ENCODE peak calls at places on chromosomes 5 and 9, in ten cellular contexts. One of them, this sample, is unnamed.

GRCh38 chr5:142568271-142568995 is 117.5 kb downstream of the FGF1 start:
- DNase-seq in NCI-H2029: no peak
- DNase-seq in lower lobe of right lung: no peak
- DNase-seq in stimulated activated CD8-positive, alpha-beta memory T cell treated with anti-CD3 and anti-CD28 coated beads, Interleukin-7, amount 100 ng/mL, for 1 hour: no peak
- DNase-seq in GM12865: no peak
- DNase-seq in NCI-H345: no peak
- DNase-seq in NCI-H1105: no peak
- DNase-seq in AG08395: peak
- DNase-seq in AG09319: no peak
- DNase-seq in coronary artery: peak
- DNase-seq in this sample: no peak

GRCh38 chr5:79225026-79225425 is 10.9 kb upstream of the JMY start:
- DNase-seq in NCI-H2029: no peak
- DNase-seq in lower lobe of right lung: no peak
- DNase-seq in stimulated activated CD8-positive, alpha-beta memory T cell treated with anti-CD3 and anti-CD28 coated beads, Interleukin-7, amount 100 ng/mL, for 1 hour: no peak
- DNase-seq in GM12865: peak
- DNase-seq in NCI-H345: no peak
- DNase-seq in NCI-H1105: no peak
- DNase-seq in AG08395: peak
- DNase-seq in AG09319: no peak
- DNase-seq in coronary artery: no peak
- DNase-seq in this sample: no peak

GRCh38 chr5:102762828-102763227 is 7.7 kb downstream of the PAM start:
- DNase-seq in NCI-H2029: no peak
- DNase-seq in lower lobe of right lung: no peak
- DNase-seq in stimulated activated CD8-positive, alpha-beta memory T cell treated with anti-CD3 and anti-CD28 coated beads, Interleukin-7, amount 100 ng/mL, for 1 hour: no peak
- DNase-seq in GM12865: no peak
- DNase-seq in NCI-H345: peak
- DNase-seq in NCI-H1105: no peak
- DNase-seq in AG08395: no peak
- DNase-seq in AG09319: no peak
- DNase-seq in coronary artery: no peak
- DNase-seq in this sample: no peak

GRCh38 chr9:123488683-123489321 is 132.8 kb downstream of the CRB2 start:
- DNase-seq in NCI-H2029: no peak
- DNase-seq in lower lobe of right lung: no peak
- DNase-seq in stimulated activated CD8-positive, alpha-beta memory T cell treated with anti-CD3 and anti-CD28 coated beads, Interleukin-7, amount 100 ng/mL, for 1 hour: no peak
- DNase-seq in GM12865: no peak
- DNase-seq in NCI-H345: no peak
- DNase-seq in NCI-H1105: no peak
- DNase-seq in AG08395: no peak
- DNase-seq in AG09319: no peak
- DNase-seq in coronary artery: no peak
- DNase-seq in this sample: no peak

GRCh38 chr9:80078826-80079225 is 507.1 kb downstream of the TLE4 start:
- DNase-seq in NCI-H2029: no peak
- DNase-seq in lower lobe of right lung: no peak
- DNase-seq in stimulated activated CD8-positive, alpha-beta memory T cell treated with anti-CD3 and anti-CD28 coated beads, Interleukin-7, amount 100 ng/mL, for 1 hour: no peak
- DNase-seq in GM12865: no peak
- DNase-seq in NCI-H345: no peak
- DNase-seq in NCI-H1105: no peak
- DNase-seq in AG08395: no peak
- DNase-seq in AG09319: no peak
- DNase-seq in coronary artery: no peak
- DNase-seq in this sample: no peak

GRCh38 chr5:123881791-123882244 is 369.8 kb downstream of the CSNK1G3 start:
- DNase-seq in NCI-H2029: no peak
- DNase-seq in lower lobe of right lung: no peak
- DNase-seq in stimulated activated CD8-positive, alpha-beta memory T cell treated with anti-CD3 and anti-CD28 coated beads, Interleukin-7, amount 100 ng/mL, for 1 hour: no peak
- DNase-seq in GM12865: no peak
- DNase-seq in NCI-H345: no peak
- DNase-seq in NCI-H1105: peak
- DNase-seq in AG08395: peak
- DNase-seq in AG09319: no peak
- DNase-seq in coronary artery: no peak
- DNase-seq in this sample: no peak

GRCh38 chr5:6633469-6634326 is 458 bp downstream of the SRD5A1 start:
- DNase-seq in NCI-H2029: peak
- DNase-seq in lower lobe of right lung: no peak
- DNase-seq in stimulated activated CD8-positive, alpha-beta memory T cell treated with anti-CD3 and anti-CD28 coated beads, Interleukin-7, amount 100 ng/mL, for 1 hour: no peak
- DNase-seq in GM12865: no peak
- DNase-seq in NCI-H345: peak
- DNase-seq in NCI-H1105: peak
- DNase-seq in AG08395: peak
- DNase-seq in AG09319: no peak
- DNase-seq in coronary artery: peak
- DNase-seq in this sample: no peak

GRCh38 chr5:91301459-91301858 is 81.7 kb downstream of the ARRDC3 start:
- DNase-seq in NCI-H2029: no peak
- DNase-seq in lower lobe of right lung: no peak
- DNase-seq in stimulated activated CD8-positive, alpha-beta memory T cell treated with anti-CD3 and anti-CD28 coated beads, Interleukin-7, amount 100 ng/mL, for 1 hour: no peak
- DNase-seq in GM12865: no peak
- DNase-seq in NCI-H345: no peak
- DNase-seq in NCI-H1105: no peak
- DNase-seq in AG08395: peak
- DNase-seq in AG09319: no peak
- DNase-seq in coronary artery: no peak
- DNase-seq in this sample: no peak

GRCh38 chr5:2017540-2018389 is 135.0 kb upstream of the IRX4 start:
- DNase-seq in NCI-H2029: no peak
- DNase-seq in lower lobe of right lung: no peak
- DNase-seq in stimulated activated CD8-positive, alpha-beta memory T cell treated with anti-CD3 and anti-CD28 coated beads, Interleukin-7, amount 100 ng/mL, for 1 hour: no peak
- DNase-seq in GM12865: peak
- DNase-seq in NCI-H345: peak
- DNase-seq in NCI-H1105: peak
- DNase-seq in AG08395: peak
- DNase-seq in AG09319: no peak
- DNase-seq in coronary artery: no peak
- DNase-seq in this sample: no peak

GRCh38 chr5:160229190-160229742 is at the start of gene FABP6:
- DNase-seq in NCI-H2029: no peak
- DNase-seq in lower lobe of right lung: no peak
- DNase-seq in stimulated activated CD8-positive, alpha-beta memory T cell treated with anti-CD3 and anti-CD28 coated beads, Interleukin-7, amount 100 ng/mL, for 1 hour: no peak
- DNase-seq in GM12865: no peak
- DNase-seq in NCI-H345: no peak
- DNase-seq in NCI-H1105: no peak
- DNase-seq in AG08395: no peak
- DNase-seq in AG09319: no peak
- DNase-seq in coronary artery: no peak
- DNase-seq in this sample: no peak

GRCh38 chr9:2787065-2787464 is 56.8 kb downstream of the PUM3 start:
- DNase-seq in NCI-H2029: no peak
- DNase-seq in lower lobe of right lung: no peak
- DNase-seq in stimulated activated CD8-positive, alpha-beta memory T cell treated with anti-CD3 and anti-CD28 coated beads, Interleukin-7, amount 100 ng/mL, for 1 hour: no peak
- DNase-seq in GM12865: no peak
- DNase-seq in NCI-H345: no peak
- DNase-seq in NCI-H1105: no peak
- DNase-seq in AG08395: peak
- DNase-seq in AG09319: peak
- DNase-seq in coronary artery: no peak
- DNase-seq in this sample: no peak

GRCh38 chr9:124353811-124354274 is 61.4 kb downstream of the PSMB7 start:
- DNase-seq in NCI-H2029: no peak
- DNase-seq in lower lobe of right lung: no peak
- DNase-seq in stimulated activated CD8-positive, alpha-beta memory T cell treated with anti-CD3 and anti-CD28 coated beads, Interleukin-7, amount 100 ng/mL, for 1 hour: no peak
- DNase-seq in GM12865: no peak
- DNase-seq in NCI-H345: no peak
- DNase-seq in NCI-H1105: no peak
- DNase-seq in AG08395: peak
- DNase-seq in AG09319: peak
- DNase-seq in coronary artery: peak
- DNase-seq in this sample: no peak

GRCh38 chr5:106121972-106122605 is 1548.6 kb downstream of the EFNA5 start:
- DNase-seq in NCI-H2029: no peak
- DNase-seq in lower lobe of right lung: no peak
- DNase-seq in stimulated activated CD8-positive, alpha-beta memory T cell treated with anti-CD3 and anti-CD28 coated beads, Interleukin-7, amount 100 ng/mL, for 1 hour: no peak
- DNase-seq in GM12865: peak
- DNase-seq in NCI-H345: peak
- DNase-seq in NCI-H1105: no peak
- DNase-seq in AG08395: peak
- DNase-seq in AG09319: no peak
- DNase-seq in coronary artery: no peak
- DNase-seq in this sample: no peak

GRCh38 chr5:145908206-145908945 is 28.0 kb upstream of the SH3RF2 start:
- DNase-seq in NCI-H2029: no peak
- DNase-seq in lower lobe of right lung: no peak
- DNase-seq in stimulated activated CD8-positive, alpha-beta memory T cell treated with anti-CD3 and anti-CD28 coated beads, Interleukin-7, amount 100 ng/mL, for 1 hour: no peak
- DNase-seq in GM12865: no peak
- DNase-seq in NCI-H345: no peak
- DNase-seq in NCI-H1105: no peak
- DNase-seq in AG08395: no peak
- DNase-seq in AG09319: no peak
- DNase-seq in coronary artery: no peak
- DNase-seq in this sample: no peak

GRCh38 chr5:3386676-3387075 is 209.0 kb upstream of the IRX1 start:
- DNase-seq in NCI-H2029: no peak
- DNase-seq in lower lobe of right lung: no peak
- DNase-seq in stimulated activated CD8-positive, alpha-beta memory T cell treated with anti-CD3 and anti-CD28 coated beads, Interleukin-7, amount 100 ng/mL, for 1 hour: no peak
- DNase-seq in GM12865: no peak
- DNase-seq in NCI-H345: no peak
- DNase-seq in NCI-H1105: no peak
- DNase-seq in AG08395: no peak
- DNase-seq in AG09319: no peak
- DNase-seq in coronary artery: no peak
- DNase-seq in this sample: no peak

GRCh38 chr9:12973702-12974101 is 198.9 kb downstream of the LURAP1L start:
- DNase-seq in NCI-H2029: no peak
- DNase-seq in lower lobe of right lung: no peak
- DNase-seq in stimulated activated CD8-positive, alpha-beta memory T cell treated with anti-CD3 and anti-CD28 coated beads, Interleukin-7, amount 100 ng/mL, for 1 hour: no peak
- DNase-seq in GM12865: no peak
- DNase-seq in NCI-H345: no peak
- DNase-seq in NCI-H1105: no peak
- DNase-seq in AG08395: no peak
- DNase-seq in AG09319: no peak
- DNase-seq in coronary artery: no peak
- DNase-seq in this sample: no peak

GRCh38 chr9:135618866-135619598 is 20.3 kb downstream of the GLT6D1 start:
- DNase-seq in NCI-H2029: no peak
- DNase-seq in lower lobe of right lung: no peak
- DNase-seq in stimulated activated CD8-positive, alpha-beta memory T cell treated with anti-CD3 and anti-CD28 coated beads, Interleukin-7, amount 100 ng/mL, for 1 hour: no peak
- DNase-seq in GM12865: no peak
- DNase-seq in NCI-H345: no peak
- DNase-seq in NCI-H1105: no peak
- DNase-seq in AG08395: no peak
- DNase-seq in AG09319: no peak
- DNase-seq in coronary artery: peak
- DNase-seq in this sample: no peak

GRCh38 chr9:122819791-122820489 is 8.4 kb downstream of the PDCL start:
- DNase-seq in NCI-H2029: peak
- DNase-seq in lower lobe of right lung: no peak
- DNase-seq in stimulated activated CD8-positive, alpha-beta memory T cell treated with anti-CD3 and anti-CD28 coated beads, Interleukin-7, amount 100 ng/mL, for 1 hour: no peak
- DNase-seq in GM12865: no peak
- DNase-seq in NCI-H345: no peak
- DNase-seq in NCI-H1105: no peak
- DNase-seq in AG08395: no peak
- DNase-seq in AG09319: no peak
- DNase-seq in coronary artery: no peak
- DNase-seq in this sample: no peak

GRCh38 chr5:72817076-72817476 is 615 bp downstream of the TNPO1 start:
- DNase-seq in NCI-H2029: peak
- DNase-seq in lower lobe of right lung: peak
- DNase-seq in stimulated activated CD8-positive, alpha-beta memory T cell treated with anti-CD3 and anti-CD28 coated beads, Interleukin-7, amount 100 ng/mL, for 1 hour: peak
- DNase-seq in GM12865: peak
- DNase-seq in NCI-H345: no peak
- DNase-seq in NCI-H1105: no peak
- DNase-seq in AG08395: peak
- DNase-seq in AG09319: peak
- DNase-seq in coronary artery: peak
- DNase-seq in this sample: no peak

GRCh38 chr5:179195561-179196419 is 135.6 kb downstream of the ZNF354C start:
- DNase-seq in NCI-H2029: no peak
- DNase-seq in lower lobe of right lung: peak
- DNase-seq in stimulated activated CD8-positive, alpha-beta memory T cell treated with anti-CD3 and anti-CD28 coated beads, Interleukin-7, amount 100 ng/mL, for 1 hour: no peak
- DNase-seq in GM12865: no peak
- DNase-seq in NCI-H345: no peak
- DNase-seq in NCI-H1105: no peak
- DNase-seq in AG08395: no peak
- DNase-seq in AG09319: no peak
- DNase-seq in coronary artery: no peak
- DNase-seq in this sample: no peak

GRCh38 chr5:10343486-10343885 is 10.0 kb upstream of the MARCHF6 start:
- DNase-seq in NCI-H2029: no peak
- DNase-seq in lower lobe of right lung: no peak
- DNase-seq in stimulated activated CD8-positive, alpha-beta memory T cell treated with anti-CD3 and anti-CD28 coated beads, Interleukin-7, amount 100 ng/mL, for 1 hour: no peak
- DNase-seq in GM12865: no peak
- DNase-seq in NCI-H345: no peak
- DNase-seq in NCI-H1105: no peak
- DNase-seq in AG08395: no peak
- DNase-seq in AG09319: no peak
- DNase-seq in coronary artery: no peak
- DNase-seq in this sample: no peak

GRCh38 chr5:74149395-74149794 is 491.1 kb downstream of the ENC1 start:
- DNase-seq in NCI-H2029: no peak
- DNase-seq in lower lobe of right lung: peak
- DNase-seq in stimulated activated CD8-positive, alpha-beta memory T cell treated with anti-CD3 and anti-CD28 coated beads, Interleukin-7, amount 100 ng/mL, for 1 hour: no peak
- DNase-seq in GM12865: no peak
- DNase-seq in NCI-H345: no peak
- DNase-seq in NCI-H1105: no peak
- DNase-seq in AG08395: peak
- DNase-seq in AG09319: peak
- DNase-seq in coronary artery: no peak
- DNase-seq in this sample: peak

GRCh38 chr9:35738924-35739323 is 6.5 kb downstream of the CREB3 start:
- DNase-seq in NCI-H2029: no peak
- DNase-seq in lower lobe of right lung: no peak
- DNase-seq in stimulated activated CD8-positive, alpha-beta memory T cell treated with anti-CD3 and anti-CD28 coated beads, Interleukin-7, amount 100 ng/mL, for 1 hour: no peak
- DNase-seq in GM12865: no peak
- DNase-seq in NCI-H345: no peak
- DNase-seq in NCI-H1105: no peak
- DNase-seq in AG08395: no peak
- DNase-seq in AG09319: no peak
- DNase-seq in coronary artery: no peak
- DNase-seq in this sample: no peak

GRCh38 chr9:133460405-133461175 is 812 bp downstream of the CACFD1 start:
- DNase-seq in NCI-H2029: peak
- DNase-seq in lower lobe of right lung: peak
- DNase-seq in stimulated activated CD8-positive, alpha-beta memory T cell treated with anti-CD3 and anti-CD28 coated beads, Interleukin-7, amount 100 ng/mL, for 1 hour: no peak
- DNase-seq in GM12865: peak
- DNase-seq in NCI-H345: peak
- DNase-seq in NCI-H1105: peak
- DNase-seq in AG08395: peak
- DNase-seq in AG09319: no peak
- DNase-seq in coronary artery: peak
- DNase-seq in this sample: no peak